ENCODE peak calls at places on chromosomes 13 and 19, in nine cellular contexts. R is GM23248, Y is K562, G is fibroblast of lung, D is endothelial cell of umbilical vein, Q is astrocyte, V is mammary epithelial cell, C is IMR-90, A is A549. P is an unnamed sample.

GRCh38 chr13:21590231-21590630 is 13.7 kb downstream of the MICU2 start:
- DNase-seq in R (no peak), Y (no peak), G (peak), D (no peak), Q (no peak), V (no peak), C (peak), A (no peak), P (no peak)

GRCh38 chr19:33805840-33806433 is 9.3 kb downstream of the KCTD15 start:
- DNase-seq in R (no peak), Y (no peak), G (no peak), D (no peak), Q (no peak), V (no peak), C (no peak), A (no peak), P (no peak)

GRCh38 chr13:59483441-59484116 is 680.1 kb downstream of the DIAPH3 start:
- DNase-seq in R (no peak), Y (no peak), G (peak), D (peak), Q (peak), V (no peak), C (peak), A (no peak), P (no peak)

GRCh38 chr19:12837225-12837624 is 1.1 kb upstream of the MAST1 start:
- DNase-seq in R (no peak), Y (peak), G (no peak), D (no peak), Q (no peak), V (no peak), C (no peak), A (no peak), P (peak)

GRCh38 chr19:14059093-14059480 is 2.8 kb downstream of the PALM3 start:
- DNase-seq in R (no peak), Y (peak), G (no peak), D (no peak), Q (no peak), V (no peak), C (no peak), A (no peak), P (no peak)

GRCh38 chr19:41554902-41555301 is 21.1 kb upstream of the CEACAM21 start:
- DNase-seq in R (no peak), Y (no peak), G (no peak), D (peak), Q (no peak), V (no peak), C (no peak), A (no peak), P (no peak)

GRCh38 chr19:996051-996838 is 4.0 kb upstream of the GRIN3B start:
- DNase-seq in R (peak), Y (peak), G (peak), D (peak), Q (peak), V (peak), C (peak), A (no peak), P (no peak)

GRCh38 chr13:59360916-59361315 is 802.8 kb downstream of the DIAPH3 start:
- DNase-seq in R (no peak), Y (no peak), G (no peak), D (no peak), Q (no peak), V (no peak), C (no peak), A (no peak), P (no peak)

GRCh38 chr13:21203132-21203531 is 26.7 kb downstream of the MRPL57 start:
- DNase-seq in R (no peak), Y (no peak), G (peak), D (no peak), Q (no peak), V (no peak), C (peak), A (no peak), P (no peak)

GRCh38 chr19:18846862-18847515 is 15.2 kb downstream of the UPF1 start:
- DNase-seq in R (peak), Y (peak), G (peak), D (peak), Q (peak), V (peak), C (peak), A (peak), P (no peak)

GRCh38 chr19:35226748-35227147 is 1.8 kb downstream of the FAM187B start:
- DNase-seq in R (peak), Y (no peak), G (no peak), D (no peak), Q (no peak), V (no peak), C (no peak), A (no peak), P (no peak)

GRCh38 chr13:23956106-23956505 is 58.8 kb upstream of the C1QTNF9B start:
- DNase-seq in R (peak), Y (no peak), G (peak), D (no peak), Q (peak), V (peak), C (peak), A (no peak), P (peak)

GRCh38 chr13:75223981-75224742 is 257.8 kb downstream of the TBC1D4 start:
- DNase-seq in R (no peak), Y (no peak), G (no peak), D (no peak), Q (no peak), V (peak), C (no peak), A (no peak), P (no peak)

GRCh38 chr13:112241288-112241687 is 134.9 kb upstream of the SPACA7 start:
- DNase-seq in R (no peak), Y (no peak), G (no peak), D (no peak), Q (no peak), V (no peak), C (no peak), A (no peak), P (no peak)

GRCh38 chr19:35284153-35285140 is 2.1 kb downstream of the HAMP start:
- DNase-seq in R (no peak), Y (no peak), G (no peak), D (no peak), Q (no peak), V (no peak), C (no peak), A (no peak), P (no peak)

GRCh38 chr19:18346091-18346490 is 5.7 kb downstream of the PGPEP1 start:
- DNase-seq in R (no peak), Y (no peak), G (no peak), D (no peak), Q (no peak), V (peak), C (no peak), A (no peak), P (no peak)

GRCh38 chr13:91362908-91363307 is 15.4 kb downstream of the MIR17HG start:
- DNase-seq in R (no peak), Y (no peak), G (no peak), D (no peak), Q (no peak), V (no peak), C (no peak), A (no peak), P (no peak)

GRCh38 chr19:52585101-52585500 is 15.0 kb downstream of the ZNF701 start:
- DNase-seq in R (no peak), Y (no peak), G (peak), D (no peak), Q (no peak), V (no peak), C (no peak), A (no peak), P (no peak)

GRCh38 chr13:83980322-83980721 is 98.0 kb upstream of the SLITRK1 start:
- DNase-seq in R (no peak), Y (no peak), G (no peak), D (no peak), Q (no peak), V (no peak), C (peak), A (no peak), P (no peak)

GRCh38 chr13:83975668-83976165 is 93.4 kb upstream of the SLITRK1 start:
- DNase-seq in R (no peak), Y (no peak), G (no peak), D (no peak), Q (no peak), V (no peak), C (no peak), A (no peak), P (no peak)
- H3K4me2 ChIP-seq in R (no peak), Y (no peak), G (no peak), D (no peak), Q (no peak), V (no peak), C (no peak), A (no peak), P (no peak)

GRCh38 chr13:113816248-113816924 is 47.5 kb downstream of the GAS6 start:
- DNase-seq in R (peak), Y (no peak), G (no peak), D (no peak), Q (no peak), V (no peak), C (peak), A (no peak), P (no peak)
- H3K4me2 ChIP-seq in R (no peak), Y (peak), G (no peak), D (no peak), Q (no peak), V (no peak), C (no peak), A (no peak), P (no peak)

GRCh38 chr13:114309806-114310410 is 4.4 kb upstream of the CHAMP1 start:
- DNase-seq in R (no peak), Y (no peak), G (no peak), D (no peak), Q (no peak), V (no peak), C (no peak), A (no peak), P (no peak)

GRCh38 chr13:114311387-114311786 is 2.9 kb upstream of the CHAMP1 start:
- DNase-seq in R (no peak), Y (no peak), G (no peak), D (no peak), Q (no peak), V (no peak), C (no peak), A (no peak), P (no peak)

GRCh38 chr13:114309086-114309485 is 5.2 kb upstream of the CHAMP1 start:
- DNase-seq in R (no peak), Y (no peak), G (no peak), D (no peak), Q (no peak), V (no peak), C (no peak), A (no peak), P (no peak)

GRCh38 chr13:114311908-114312307 is 2.4 kb upstream of the CHAMP1 start:
- DNase-seq in R (peak), Y (no peak), G (no peak), D (no peak), Q (no peak), V (no peak), C (no peak), A (no peak), P (no peak)

GRCh38 chr13:114310961-114311360 is 3.3 kb upstream of the CHAMP1 start:
- DNase-seq in R (peak), Y (no peak), G (peak), D (no peak), Q (no peak), V (no peak), C (peak), A (no peak), P (no peak)
- H3K4me2 ChIP-seq in R (no peak), Y (no peak), G (no peak), D (no peak), Q (no peak), V (no peak), C (peak), A (no peak), P (no peak)

GRCh38 chr13:98251708-98252107 is 74.6 kb upstream of the RNF113B start:
- DNase-seq in R (no peak), Y (no peak), G (no peak), D (no peak), Q (no peak), V (no peak), C (no peak), A (no peak), P (no peak)

GRCh38 chr13:98242403-98242802 is 65.3 kb upstream of the RNF113B start:
- DNase-seq in R (no peak), Y (no peak), G (no peak), D (no peak), Q (no peak), V (no peak), C (no peak), A (no peak), P (no peak)

GRCh38 chr13:98240974-98241373 is 63.9 kb upstream of the RNF113B start:
- DNase-seq in R (no peak), Y (no peak), G (no peak), D (no peak), Q (no peak), V (no peak), C (no peak), A (no peak), P (no peak)

DNA sequence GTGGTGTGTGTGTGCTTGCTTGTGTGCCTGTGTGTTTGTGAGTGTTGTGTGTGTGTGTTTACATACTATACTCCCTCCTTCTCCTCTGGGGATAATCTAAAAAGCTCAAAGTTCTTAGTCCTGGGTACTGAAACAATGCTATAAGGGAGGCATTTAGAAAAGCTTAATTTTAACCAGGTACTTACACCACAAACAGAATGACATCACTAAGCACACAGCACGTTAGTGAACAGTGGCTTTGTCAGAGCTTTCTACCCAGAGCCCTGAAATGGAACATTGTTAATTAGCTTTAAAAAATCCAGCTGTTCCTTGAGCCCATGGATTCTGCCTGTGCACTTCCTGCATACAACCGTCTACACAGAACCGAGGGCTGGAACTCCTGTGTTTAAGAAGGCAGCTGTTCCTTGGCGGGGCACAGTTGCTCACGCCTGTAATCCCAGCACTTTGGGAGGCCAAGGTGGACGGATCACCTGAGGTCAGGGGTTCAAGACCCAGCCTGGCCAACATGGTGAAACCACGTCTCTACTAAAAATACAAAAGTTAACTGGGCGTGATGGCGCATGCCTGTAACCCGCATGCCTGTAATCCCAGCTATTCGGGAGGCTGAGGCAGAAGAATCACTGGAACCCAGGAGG is 69.6 kb upstream of the RNF113B start:
- DNase-seq in R (no peak), Y (no peak), G (peak), D (no peak), Q (no peak), V (no peak), C (peak), A (no peak), P (no peak)
- H3K4me2 ChIP-seq in R (no peak), Y (no peak), G (no peak), D (no peak), Q (no peak), V (no peak), C (no peak), A (no peak), P (no peak)

P was measured in keratinocyte.